ENCODE peak calls at places on chromosomes 13 and 19, in five cellular contexts. Y is uterus, F is fibroblast of mammary gland, H is HCT116, W is AG09309. O is an unnamed sample.

GRCh38 chr19:5718032-5718578 is 1.8 kb downstream of the LONP1 start:
- DNase-seq in Y (no peak), H (no peak), F (peak; percentile 53), W (no peak), O (no peak)

GRCh38 chr19:50814883-50815282 is 8.7 kb downstream of the KLK1 start:
- DNase-seq in Y (no peak), F (no peak), H (no peak), W (no peak), O (no peak)

GRCh38 chr13:45142440-45143345 is 22.4 kb downstream of the GTF2F2 start:
- DNase-seq in F (peak; percentile 5), Y (no peak), W (no peak), H (peak; percentile 83), O (no peak)

GRCh38 chr19:47494729-47495128 is 10.7 kb upstream of the KPTN start:
- DNase-seq in H (no peak), F (no peak), Y (no peak), W (no peak), O (no peak)

GRCh38 chr19:6475321-6476108 is 6.1 kb downstream of the DENND1C start:
- DNase-seq in F (no peak), Y (no peak), W (no peak), H (no peak), O (peak; percentile 79)

GRCh38 chr19:43799502-43800142 is 2.6 kb downstream of the LYPD5 start:
- DNase-seq in Y (no peak), F (no peak), W (no peak), H (no peak), O (no peak)

GRCh38 chr19:16921766-16922591 is 33.2 kb downstream of the F2RL3 start:
- DNase-seq in W (no peak), F (no peak), Y (no peak), H (no peak), O (no peak)

GRCh38 chr13:66926200-66926850 is 303.8 kb downstream of the PCDH9 start:
- DNase-seq in F (no peak), H (no peak), Y (no peak), W (no peak), O (no peak)

GRCh38 chr19:39397360-39398296 is 6.5 kb downstream of the MED29 start:
- DNase-seq in F (peak; percentile 85), W (no peak), H (peak; percentile 72), Y (peak; percentile 90), O (peak; percentile 95)

GRCh38 chr19:42074513-42075363 is 1.2 kb upstream of the ZNF574 start:
- DNase-seq in W (no peak), F (peak; percentile 28), H (no peak), Y (no peak), O (peak; percentile 53)

GRCh38 chr19:34120846-34121639 is 51.3 kb upstream of the LSM14A start:
- DNase-seq in W (no peak), F (peak; percentile 58), H (peak; percentile 43), Y (no peak), O (no peak)

GRCh38 chr13:113528101-113528797 is 37.7 kb upstream of the DCUN1D2 start:
- DNase-seq in Y (no peak), H (no peak), W (no peak), F (no peak), O (no peak)

GRCh38 chr13:79225487-79226232 is 180.4 kb downstream of the RBM26 start:
- DNase-seq in W (no peak), F (no peak), H (no peak), Y (no peak), O (no peak)

GRCh38 chr13:74298912-74299311 is 164.7 kb upstream of the KLF12 start:
- DNase-seq in H (no peak), F (no peak), Y (no peak), W (no peak), O (no peak)

GRCh38 chr19:42132851-42133528 is 744 bp upstream of the POU2F2 start:
- DNase-seq in Y (peak; percentile 68), H (peak; percentile 13), F (no peak), W (no peak), O (peak; percentile 89)

GRCh38 chr19:36265856-36266374 is 51.0 kb downstream of the ZNF146 start:
- DNase-seq in F (no peak), H (no peak), W (no peak), Y (no peak), O (no peak)
- TF ChIP-seq CTCF in F (no peak), H (no peak), W (no peak), Y (no peak), O (no peak)

GRCh38 chr19:52789440-52789839 is 2.8 kb upstream of the ZNF600 start:
- DNase-seq in F (no peak), H (no peak), W (no peak), Y (no peak), O (no peak)

GRCh38 chr19:52786078-52786463 is 520 bp downstream of the ZNF600 start:
- DNase-seq in Y (peak; percentile 21), W (no peak), H (no peak), F (no peak), O (no peak)

DNA sequence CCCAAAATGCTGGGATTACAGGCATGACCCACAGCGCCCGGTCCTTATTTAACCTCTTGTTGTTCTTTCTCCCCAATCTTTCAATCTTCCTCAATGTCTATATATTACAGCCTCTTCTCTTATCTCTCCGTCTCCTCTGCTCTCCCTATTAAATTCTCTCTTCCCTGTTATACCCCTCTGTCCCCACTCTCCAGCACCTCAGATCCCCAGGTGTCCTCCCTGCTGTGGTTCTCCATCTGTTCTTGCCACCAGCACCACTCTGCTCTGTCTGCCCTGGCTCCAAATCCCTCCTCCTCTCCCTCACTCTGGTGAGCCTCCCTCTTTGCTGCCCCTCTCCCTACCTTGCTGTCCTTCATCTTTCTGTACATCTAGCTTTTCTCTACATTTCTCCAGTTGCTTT is 1.1 kb downstream of the ZNF600 start:
- DNase-seq in Y (no peak), H (no peak), W (no peak), F (no peak), O (no peak)
- H3K4me3 ChIP-seq in Y (no peak overlapping the region), H (peak overlapping the region; percentile 74), W (no peak overlapping the region), F (no peak overlapping the region), O (peak overlapping the region; percentile 82)

DNA sequence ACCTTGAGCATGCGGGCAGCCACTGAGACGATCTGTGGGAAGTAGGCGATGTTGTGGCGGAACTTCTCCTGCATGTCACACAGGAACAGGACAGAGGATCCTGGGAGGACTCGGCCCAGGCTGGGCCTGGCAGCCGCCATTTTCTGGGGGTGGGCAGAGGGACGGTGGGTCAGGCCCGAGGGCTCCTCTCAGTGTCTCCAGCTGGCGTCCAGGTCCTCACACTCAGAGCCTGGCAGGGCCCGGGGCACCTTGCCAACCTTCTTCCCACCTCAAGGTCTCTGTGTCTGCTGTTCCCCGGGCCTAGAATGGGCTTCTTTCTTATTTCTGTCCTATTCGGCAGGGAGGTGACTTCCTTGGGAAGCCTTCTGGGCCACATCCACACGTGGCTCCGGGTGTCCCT is 5.1 kb downstream of the ISOC2 start:
- DNase-seq in W (no peak), F (no peak), Y (no peak), H (no peak), O (no peak)
- TF ChIP-seq CTCF in W (no peak), F (no peak), Y (no peak), H (no peak), O (no peak)

DNA sequence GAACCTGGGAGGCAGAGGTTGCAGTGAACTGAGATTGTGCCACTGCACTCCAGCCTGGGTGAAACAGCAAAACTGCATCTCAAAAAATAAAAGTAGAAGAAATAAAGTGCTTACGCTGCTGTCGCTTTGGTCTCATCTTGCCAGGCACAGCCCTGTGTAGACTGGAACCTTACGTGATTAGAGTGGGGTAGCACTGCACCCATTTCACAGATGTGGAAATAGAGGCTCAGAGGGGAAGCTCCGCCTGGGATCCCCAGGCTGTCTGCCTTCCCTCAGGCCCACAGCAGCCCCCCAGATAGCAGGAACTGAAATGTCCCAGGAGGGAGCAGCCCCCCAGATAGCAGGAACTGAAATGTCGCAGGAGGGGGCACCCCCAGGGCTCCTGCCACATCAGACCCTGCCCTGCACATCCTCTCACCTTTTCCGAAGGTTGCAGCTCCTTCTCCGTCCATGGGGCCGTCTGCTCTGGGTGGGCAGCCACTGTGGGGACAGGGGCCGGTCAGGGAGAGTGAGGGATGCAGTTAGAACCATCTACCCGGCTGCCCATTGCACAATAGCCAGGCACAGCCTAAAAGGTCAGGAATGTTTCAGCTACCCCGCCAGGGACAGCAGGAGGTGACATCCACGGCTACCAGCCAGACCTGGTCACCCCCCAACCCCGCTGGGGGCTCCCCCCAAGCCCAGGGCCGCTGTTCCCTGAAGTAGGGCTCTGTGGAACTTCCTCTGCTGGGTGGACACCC is 1.9 kb downstream of the PLIN4 start:
- DNase-seq in W (no peak), F (no peak), Y (no peak), H (no peak), O (no peak)
- H3K4me3 ChIP-seq in W (no peak overlapping the region), F (no peak overlapping the region), Y (no peak overlapping the region), H (no peak overlapping the region), O (no peak overlapping the region)

O was measured in Caco-2.